ENCODE peak calls at places on chromosomes 1 and 21, in seven cellular contexts. One of them, this sample, is unnamed.

GRCh38 chr21:31124005-31124404 is 85.7 kb upstream of the KRTAP19-8 start:
- DNase-seq in endothelial cell of umbilical vein: no peak
- DNase-seq in MM.1S: no peak
- DNase-seq in mesothelial cell of epicardium: no peak
- DNase-seq in hepatocyte: no peak
- DNase-seq in CD8-positive, alpha-beta T cell: no peak
- DNase-seq in AG04449: no peak
- DNase-seq in this sample: no peak

GRCh38 chr1:20111452-20111851 is 7.9 kb downstream of the PLA2G2D start:
- DNase-seq in endothelial cell of umbilical vein: no peak
- DNase-seq in MM.1S: no peak
- DNase-seq in mesothelial cell of epicardium: no peak
- DNase-seq in hepatocyte: no peak
- DNase-seq in CD8-positive, alpha-beta T cell: no peak
- DNase-seq in AG04449: no peak
- DNase-seq in this sample: no peak

GRCh38 chr1:108009603-108010195 is 44.7 kb upstream of the VAV3 start:
- DNase-seq in endothelial cell of umbilical vein: no peak
- DNase-seq in MM.1S: no peak
- DNase-seq in mesothelial cell of epicardium: no peak
- DNase-seq in hepatocyte: no peak
- DNase-seq in CD8-positive, alpha-beta T cell: no peak
- DNase-seq in AG04449: no peak
- DNase-seq in this sample: no peak

GRCh38 chr1:227926216-227926791 is 21.4 kb downstream of the WNT9A start:
- DNase-seq in endothelial cell of umbilical vein: no peak
- DNase-seq in MM.1S: no peak
- DNase-seq in mesothelial cell of epicardium: no peak
- DNase-seq in hepatocyte: no peak
- DNase-seq in CD8-positive, alpha-beta T cell: no peak
- DNase-seq in AG04449: no peak
- DNase-seq in this sample: no peak

GRCh38 chr1:11478571-11479374 is at the start of gene DISP3:
- DNase-seq in endothelial cell of umbilical vein: peak
- DNase-seq in MM.1S: peak
- DNase-seq in mesothelial cell of epicardium: peak
- DNase-seq in hepatocyte: peak
- DNase-seq in CD8-positive, alpha-beta T cell: peak
- DNase-seq in AG04449: no peak
- DNase-seq in this sample: peak

GRCh38 chr1:39959651-39960333 is 4.8 kb downstream of the MFSD2A start:
- DNase-seq in endothelial cell of umbilical vein: no peak
- DNase-seq in MM.1S: no peak
- DNase-seq in mesothelial cell of epicardium: no peak
- DNase-seq in hepatocyte: no peak
- DNase-seq in CD8-positive, alpha-beta T cell: no peak
- DNase-seq in AG04449: no peak
- DNase-seq in this sample: no peak

GRCh38 chr1:222786107-222786506 is 28.7 kb upstream of the DISP1 start:
- DNase-seq in endothelial cell of umbilical vein: peak
- DNase-seq in MM.1S: no peak
- DNase-seq in mesothelial cell of epicardium: no peak
- DNase-seq in hepatocyte: no peak
- DNase-seq in CD8-positive, alpha-beta T cell: no peak
- DNase-seq in AG04449: no peak
- DNase-seq in this sample: no peak

GRCh38 chr1:70497152-70497551 is 86.1 kb downstream of the CTH start:
- DNase-seq in endothelial cell of umbilical vein: no peak
- DNase-seq in MM.1S: no peak
- DNase-seq in mesothelial cell of epicardium: no peak
- DNase-seq in hepatocyte: no peak
- DNase-seq in CD8-positive, alpha-beta T cell: no peak
- DNase-seq in AG04449: no peak
- DNase-seq in this sample: no peak

GRCh38 chr1:221141606-221142285 is 262.5 kb downstream of the HLX start:
- DNase-seq in endothelial cell of umbilical vein: peak
- DNase-seq in MM.1S: no peak
- DNase-seq in mesothelial cell of epicardium: no peak
- DNase-seq in hepatocyte: no peak
- DNase-seq in CD8-positive, alpha-beta T cell: no peak
- DNase-seq in AG04449: no peak
- DNase-seq in this sample: no peak

GRCh38 chr1:101733340-101733739 is 263.4 kb downstream of the OLFM3 start:
- DNase-seq in endothelial cell of umbilical vein: no peak
- DNase-seq in MM.1S: no peak
- DNase-seq in mesothelial cell of epicardium: no peak
- DNase-seq in hepatocyte: peak
- DNase-seq in CD8-positive, alpha-beta T cell: no peak
- DNase-seq in AG04449: no peak
- DNase-seq in this sample: no peak

GRCh38 chr21:44582980-44583799 is 2.8 kb upstream of the KRTAP10-5 start:
- DNase-seq in endothelial cell of umbilical vein: no peak
- DNase-seq in MM.1S: no peak
- DNase-seq in mesothelial cell of epicardium: peak
- DNase-seq in hepatocyte: peak
- DNase-seq in CD8-positive, alpha-beta T cell: no peak
- DNase-seq in AG04449: no peak
- DNase-seq in this sample: no peak

GRCh38 chr1:158028956-158029355 is 35.5 kb downstream of the KIRREL1 start:
- DNase-seq in endothelial cell of umbilical vein: no peak
- DNase-seq in MM.1S: no peak
- DNase-seq in mesothelial cell of epicardium: no peak
- DNase-seq in hepatocyte: no peak
- DNase-seq in CD8-positive, alpha-beta T cell: no peak
- DNase-seq in AG04449: no peak
- DNase-seq in this sample: no peak

GRCh38 chr1:155141799-155142198 is 1.5 kb upstream of the DPM3 start:
- DNase-seq in endothelial cell of umbilical vein: no peak
- DNase-seq in MM.1S: no peak
- DNase-seq in mesothelial cell of epicardium: no peak
- DNase-seq in hepatocyte: no peak
- DNase-seq in CD8-positive, alpha-beta T cell: no peak
- DNase-seq in AG04449: no peak
- DNase-seq in this sample: no peak

GRCh38 chr1:41917835-41918449 is 780 bp downstream of the HIVEP3 start:
- DNase-seq in endothelial cell of umbilical vein: peak
- DNase-seq in MM.1S: peak
- DNase-seq in mesothelial cell of epicardium: peak
- DNase-seq in hepatocyte: peak
- DNase-seq in CD8-positive, alpha-beta T cell: peak
- DNase-seq in AG04449: no peak
- DNase-seq in this sample: no peak

GRCh38 chr1:34013958-34014737 is 150.3 kb downstream of the HMGB4 start:
- DNase-seq in endothelial cell of umbilical vein: no peak
- DNase-seq in MM.1S: no peak
- DNase-seq in mesothelial cell of epicardium: peak
- DNase-seq in hepatocyte: peak
- DNase-seq in CD8-positive, alpha-beta T cell: no peak
- DNase-seq in AG04449: no peak
- DNase-seq in this sample: no peak

GRCh38 chr1:82110366-82111254 is 309.9 kb downstream of the ADGRL2 start:
- DNase-seq in endothelial cell of umbilical vein: peak
- DNase-seq in MM.1S: peak
- DNase-seq in mesothelial cell of epicardium: no peak
- DNase-seq in hepatocyte: peak
- DNase-seq in CD8-positive, alpha-beta T cell: no peak
- DNase-seq in AG04449: no peak
- DNase-seq in this sample: no peak

GRCh38 chr21:38768385-38769071 is 37.2 kb upstream of the ETS2 start:
- DNase-seq in endothelial cell of umbilical vein: no peak
- DNase-seq in MM.1S: no peak
- DNase-seq in mesothelial cell of epicardium: no peak
- DNase-seq in hepatocyte: peak
- DNase-seq in CD8-positive, alpha-beta T cell: peak
- DNase-seq in AG04449: peak
- DNase-seq in this sample: no peak

GRCh38 chr1:41898191-41898713 is 20.5 kb downstream of the HIVEP3 start:
- DNase-seq in endothelial cell of umbilical vein: peak
- DNase-seq in MM.1S: peak
- DNase-seq in mesothelial cell of epicardium: no peak
- DNase-seq in hepatocyte: no peak
- DNase-seq in CD8-positive, alpha-beta T cell: peak
- DNase-seq in AG04449: no peak
- DNase-seq in this sample: no peak

GRCh38 chr1:241736387-241736786 is 84.3 kb downstream of the WDR64 start:
- DNase-seq in endothelial cell of umbilical vein: no peak
- DNase-seq in MM.1S: no peak
- DNase-seq in mesothelial cell of epicardium: no peak
- DNase-seq in hepatocyte: no peak
- DNase-seq in CD8-positive, alpha-beta T cell: no peak
- DNase-seq in AG04449: no peak
- DNase-seq in this sample: no peak

GRCh38 chr1:91608876-91609275 is 108.2 kb downstream of the CDC7 start:
- DNase-seq in endothelial cell of umbilical vein: no peak
- DNase-seq in MM.1S: no peak
- DNase-seq in mesothelial cell of epicardium: no peak
- DNase-seq in hepatocyte: peak
- DNase-seq in CD8-positive, alpha-beta T cell: no peak
- DNase-seq in AG04449: peak
- DNase-seq in this sample: no peak

GRCh38 chr1:61839702-61840101 is 97.4 kb downstream of the PATJ start:
- DNase-seq in endothelial cell of umbilical vein: peak
- DNase-seq in MM.1S: no peak
- DNase-seq in mesothelial cell of epicardium: no peak
- DNase-seq in hepatocyte: no peak
- DNase-seq in CD8-positive, alpha-beta T cell: no peak
- DNase-seq in AG04449: peak
- DNase-seq in this sample: no peak

GRCh38 chr1:2489615-2490014 is 13.5 kb downstream of the PLCH2 start:
- DNase-seq in endothelial cell of umbilical vein: no peak
- DNase-seq in MM.1S: no peak
- DNase-seq in mesothelial cell of epicardium: no peak
- DNase-seq in hepatocyte: no peak
- DNase-seq in CD8-positive, alpha-beta T cell: no peak
- DNase-seq in AG04449: no peak
- DNase-seq in this sample: no peak

GRCh38 chr1:236603896-236604217 is 459 bp downstream of the HEATR1 start:
- DNase-seq in endothelial cell of umbilical vein: no peak
- DNase-seq in MM.1S: no peak
- DNase-seq in mesothelial cell of epicardium: no peak
- DNase-seq in hepatocyte: peak
- DNase-seq in CD8-positive, alpha-beta T cell: peak
- DNase-seq in AG04449: no peak
- DNase-seq in this sample: no peak

GRCh38 chr1:199646761-199647160 is 380.7 kb upstream of the NR5A2 start:
- DNase-seq in endothelial cell of umbilical vein: no peak
- DNase-seq in MM.1S: no peak
- DNase-seq in mesothelial cell of epicardium: no peak
- DNase-seq in hepatocyte: peak
- DNase-seq in CD8-positive, alpha-beta T cell: no peak
- DNase-seq in AG04449: no peak
- DNase-seq in this sample: no peak

GRCh38 chr21:15731243-15731613 is 1.4 kb downstream of the USP25 start:
- DNase-seq in endothelial cell of umbilical vein: peak
- DNase-seq in MM.1S: no peak
- DNase-seq in mesothelial cell of epicardium: no peak
- DNase-seq in hepatocyte: no peak
- DNase-seq in CD8-positive, alpha-beta T cell: no peak
- DNase-seq in AG04449: no peak
- DNase-seq in this sample: no peak

GRCh38 chr21:46095106-46095719 is 2.7 kb upstream of the COL6A2 start:
- DNase-seq in endothelial cell of umbilical vein: no peak
- DNase-seq in MM.1S: no peak
- DNase-seq in mesothelial cell of epicardium: no peak
- DNase-seq in hepatocyte: no peak
- DNase-seq in CD8-positive, alpha-beta T cell: no peak
- DNase-seq in AG04449: no peak
- DNase-seq in this sample: no peak
- TF ChIP-seq CTCF in endothelial cell of umbilical vein: no peak
- TF ChIP-seq CTCF in MM.1S: no peak
- TF ChIP-seq CTCF in mesothelial cell of epicardium: no peak
- TF ChIP-seq CTCF in hepatocyte: no peak
- TF ChIP-seq CTCF in CD8-positive, alpha-beta T cell: no peak
- TF ChIP-seq CTCF in AG04449: no peak
- TF ChIP-seq CTCF in this sample: no peak

GRCh38 chr1:8194481-8195227 is 123.3 kb upstream of the SLC45A1 start:
- DNase-seq in endothelial cell of umbilical vein: peak
- DNase-seq in MM.1S: no peak
- DNase-seq in mesothelial cell of epicardium: no peak
- DNase-seq in hepatocyte: no peak
- DNase-seq in CD8-positive, alpha-beta T cell: no peak
- DNase-seq in AG04449: no peak
- DNase-seq in this sample: no peak

GRCh38 chr1:8185400-8185799 is 132.5 kb upstream of the SLC45A1 start:
- DNase-seq in endothelial cell of umbilical vein: no peak
- DNase-seq in MM.1S: no peak
- DNase-seq in mesothelial cell of epicardium: no peak
- DNase-seq in hepatocyte: no peak
- DNase-seq in CD8-positive, alpha-beta T cell: no peak
- DNase-seq in AG04449: no peak
- DNase-seq in this sample: no peak

GRCh38 chr1:8191474-8191873 is 126.4 kb upstream of the SLC45A1 start:
- DNase-seq in endothelial cell of umbilical vein: no peak
- DNase-seq in MM.1S: no peak
- DNase-seq in mesothelial cell of epicardium: no peak
- DNase-seq in hepatocyte: no peak
- DNase-seq in CD8-positive, alpha-beta T cell: no peak
- DNase-seq in AG04449: no peak
- DNase-seq in this sample: no peak

GRCh38 chr1:8193840-8194406 is 124.0 kb upstream of the SLC45A1 start:
- DNase-seq in endothelial cell of umbilical vein: peak
- DNase-seq in MM.1S: no peak
- DNase-seq in mesothelial cell of epicardium: no peak
- DNase-seq in hepatocyte: no peak
- DNase-seq in CD8-positive, alpha-beta T cell: no peak
- DNase-seq in AG04449: no peak
- DNase-seq in this sample: no peak

GRCh38 chr1:8189931-8190483 is 127.9 kb upstream of the SLC45A1 start:
- DNase-seq in endothelial cell of umbilical vein: no peak
- DNase-seq in MM.1S: no peak
- DNase-seq in mesothelial cell of epicardium: no peak
- DNase-seq in hepatocyte: peak
- DNase-seq in CD8-positive, alpha-beta T cell: no peak
- DNase-seq in AG04449: no peak
- DNase-seq in this sample: no peak
- TF ChIP-seq CTCF in endothelial cell of umbilical vein: no peak
- TF ChIP-seq CTCF in MM.1S: no peak
- TF ChIP-seq CTCF in mesothelial cell of epicardium: no peak
- TF ChIP-seq CTCF in hepatocyte: no peak
- TF ChIP-seq CTCF in CD8-positive, alpha-beta T cell: no peak
- TF ChIP-seq CTCF in AG04449: no peak
- TF ChIP-seq CTCF in this sample: no peak

GRCh38 chr1:36731226-36732037 is 248.7 kb upstream of the CSF3R start:
- DNase-seq in endothelial cell of umbilical vein: no peak
- DNase-seq in MM.1S: no peak
- DNase-seq in mesothelial cell of epicardium: peak
- DNase-seq in hepatocyte: no peak
- DNase-seq in CD8-positive, alpha-beta T cell: no peak
- DNase-seq in AG04449: no peak
- DNase-seq in this sample: no peak
- TF ChIP-seq CTCF in endothelial cell of umbilical vein: no peak
- TF ChIP-seq CTCF in MM.1S: peak
- TF ChIP-seq CTCF in mesothelial cell of epicardium: no peak
- TF ChIP-seq CTCF in hepatocyte: no peak
- TF ChIP-seq CTCF in CD8-positive, alpha-beta T cell: no peak
- TF ChIP-seq CTCF in AG04449: no peak
- TF ChIP-seq CTCF in this sample: peak

DNA sequence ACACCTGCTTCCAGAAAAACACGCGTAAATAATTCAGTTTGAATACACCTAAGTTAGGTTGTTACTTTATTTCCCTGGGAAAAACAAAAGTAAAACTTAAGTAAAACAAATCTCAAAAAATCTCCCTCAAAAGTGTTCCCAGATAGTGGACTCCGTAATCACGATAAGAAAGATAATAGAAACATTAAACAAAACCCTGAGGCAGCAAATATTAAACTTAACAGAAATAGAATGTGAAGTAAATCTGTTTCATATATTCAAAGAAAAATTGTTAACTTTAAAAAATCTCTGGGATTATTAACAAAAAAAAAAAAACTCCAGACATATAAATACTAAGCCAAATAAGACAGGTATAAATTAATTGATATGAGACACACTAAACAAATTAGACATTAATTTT is 743.2 kb upstream of the NCAM2 start:
- DNase-seq in endothelial cell of umbilical vein: no peak
- DNase-seq in MM.1S: no peak
- DNase-seq in mesothelial cell of epicardium: no peak
- DNase-seq in hepatocyte: no peak
- DNase-seq in CD8-positive, alpha-beta T cell: no peak
- DNase-seq in AG04449: no peak
- DNase-seq in this sample: no peak
- TF ChIP-seq CTCF in endothelial cell of umbilical vein: no peak
- TF ChIP-seq CTCF in MM.1S: no peak
- TF ChIP-seq CTCF in mesothelial cell of epicardium: no peak
- TF ChIP-seq CTCF in hepatocyte: no peak
- TF ChIP-seq CTCF in CD8-positive, alpha-beta T cell: no peak
- TF ChIP-seq CTCF in AG04449: no peak
- TF ChIP-seq CTCF in this sample: no peak

This sample was measured in D721Med.